ENCODE peak calls at places on chromosomes 11 and 22, in four cellular contexts. One of them, this sample, is unnamed.

GRCh38 chr11:120119121-120119520 is 18.8 kb downstream of the TRIM29 start:
- DNase-seq in HL-60: no peak
- DNase-seq in uterus: no peak
- DNase-seq in esophagus squamous epithelium: no peak
- DNase-seq in this sample: no peak

GRCh38 chr11:120197977-120198376 is 12.9 kb upstream of the OAF start:
- DNase-seq in esophagus squamous epithelium: no peak
- DNase-seq in uterus: no peak
- DNase-seq in HL-60: no peak
- DNase-seq in this sample: peak; percentile 26

GRCh38 chr11:46321757-46322156 is 25.5 kb upstream of the DGKZ start:
- DNase-seq in esophagus squamous epithelium: no peak
- DNase-seq in HL-60: peak; percentile 87
- DNase-seq in uterus: no peak
- DNase-seq in this sample: no peak

GRCh38 chr11:6604081-6604626 is 580 bp downstream of the ILK start:
- DNase-seq in esophagus squamous epithelium: no peak
- DNase-seq in HL-60: peak; percentile 68
- DNase-seq in uterus: no peak
- DNase-seq in this sample: peak; percentile 63

GRCh38 chr11:91979775-91980174 is 244.8 kb upstream of the FAT3 start:
- DNase-seq in uterus: no peak
- DNase-seq in HL-60: no peak
- DNase-seq in esophagus squamous epithelium: no peak
- DNase-seq in this sample: no peak

GRCh38 chr22:23828800-23829680 is 9.8 kb downstream of the DERL3 start:
- DNase-seq in uterus: no peak
- DNase-seq in esophagus squamous epithelium: no peak
- DNase-seq in HL-60: no peak
- DNase-seq in this sample: no peak

GRCh38 chr11:9662273-9662672 is 1.6 kb upstream of the SWAP70 start:
- DNase-seq in uterus: no peak
- DNase-seq in esophagus squamous epithelium: no peak
- DNase-seq in HL-60: peak; percentile 85
- DNase-seq in this sample: no peak

GRCh38 chr11:77071671-77072605 is 5.2 kb downstream of the CAPN5 start:
- DNase-seq in uterus: peak; percentile 13
- DNase-seq in esophagus squamous epithelium: no peak
- DNase-seq in HL-60: peak; percentile 71
- DNase-seq in this sample: no peak

DNA sequence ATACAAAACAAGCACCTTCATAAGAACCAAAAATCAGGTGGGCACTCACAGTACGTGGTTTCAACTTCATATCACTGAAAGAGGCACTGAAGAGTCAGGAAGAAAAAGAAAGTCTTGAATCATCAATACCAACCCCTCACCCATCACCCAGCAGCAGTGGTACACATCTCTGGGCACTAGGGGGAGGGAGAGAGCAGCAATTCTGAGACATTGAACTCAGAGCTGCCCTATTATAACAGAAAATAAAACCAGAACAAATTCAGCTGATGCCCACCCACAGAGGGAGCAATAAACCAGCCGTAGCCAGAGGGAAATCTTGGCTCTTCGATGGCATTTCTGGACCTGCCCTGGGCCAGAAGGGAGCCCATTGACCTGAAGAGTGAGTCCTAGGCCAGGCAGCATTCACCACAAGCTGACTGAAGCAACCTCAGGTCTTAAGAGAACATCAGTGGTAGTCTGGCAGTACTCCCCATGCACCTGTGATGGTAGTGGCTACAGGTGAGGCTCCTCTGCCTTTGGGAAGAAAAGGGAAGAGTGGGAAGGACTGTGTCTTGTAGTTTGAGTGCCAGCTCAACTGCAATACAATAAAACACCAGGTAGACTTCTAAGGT is 42.2 kb upstream of the FAM181B start:
- DNase-seq in HL-60: peak; percentile 31
- DNase-seq in uterus: no peak
- DNase-seq in esophagus squamous epithelium: no peak
- DNase-seq in this sample: peak; percentile 86
- H3K4me3 ChIP-seq in HL-60: no peak overlapping the region
- H3K4me3 ChIP-seq in uterus: no peak overlapping the region
- H3K4me3 ChIP-seq in esophagus squamous epithelium: no peak overlapping the region
- H3K4me3 ChIP-seq in this sample: no peak overlapping the region

DNA sequence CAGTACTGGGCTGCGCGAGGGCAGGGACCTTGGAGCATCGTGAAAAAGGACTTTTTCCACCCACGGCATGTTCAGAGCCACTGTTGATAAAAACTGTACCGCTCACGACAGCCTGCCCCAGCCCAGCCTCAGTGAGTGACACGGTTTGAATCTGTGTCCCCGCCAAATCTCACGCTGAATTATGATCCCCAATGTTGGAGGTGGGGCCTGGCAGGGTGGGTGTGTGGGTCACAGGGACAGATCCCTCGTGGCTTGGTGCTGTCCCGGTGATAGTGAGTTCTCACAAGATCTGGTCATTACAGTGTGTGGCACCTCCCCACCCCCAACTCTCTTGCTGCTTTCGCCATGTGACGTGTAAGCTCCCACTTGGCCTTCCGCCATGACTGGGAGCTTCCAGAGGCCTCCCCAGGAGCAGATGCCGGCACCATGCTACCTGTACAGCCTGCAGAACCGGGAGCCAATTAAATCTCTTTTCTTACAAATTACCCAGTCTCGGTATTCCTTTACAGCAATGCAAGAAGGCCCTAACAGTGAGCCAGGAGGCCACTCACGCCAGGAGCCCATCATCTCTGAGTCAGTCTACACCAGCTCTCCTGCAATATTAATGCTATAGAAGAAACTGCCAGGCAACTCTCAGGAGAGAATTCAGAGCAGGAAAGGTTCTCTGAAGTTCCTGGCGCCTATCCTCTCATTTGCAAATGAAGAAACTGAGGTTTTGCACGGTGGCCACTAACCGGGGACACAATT is 1.3 kb downstream of the TOLLIP start:
- DNase-seq in esophagus squamous epithelium: no peak
- DNase-seq in HL-60: no peak
- DNase-seq in uterus: peak; percentile 14
- DNase-seq in this sample: no peak
- H3K27ac ChIP-seq in esophagus squamous epithelium: peak overlapping the region; percentile 98
- H3K27ac ChIP-seq in HL-60: peak overlapping the region; percentile 56
- H3K27ac ChIP-seq in uterus: peak overlapping the region; percentile 92
- H3K27ac ChIP-seq in this sample: no peak overlapping the region

GRCh38 chr22:38202437-38203089 is 769 bp downstream of the MAFF start:
- DNase-seq in esophagus squamous epithelium: peak; percentile 31
- DNase-seq in HL-60: peak; percentile 35
- DNase-seq in uterus: peak; percentile 89
- DNase-seq in this sample: peak; percentile 56
- H3K4me3 ChIP-seq in esophagus squamous epithelium: peak overlapping the region; percentile 66
- H3K4me3 ChIP-seq in HL-60: peak overlapping the region; percentile 74
- H3K4me3 ChIP-seq in uterus: peak overlapping the region; percentile 80
- H3K4me3 ChIP-seq in this sample: peak overlapping the region; percentile 87

DNA sequence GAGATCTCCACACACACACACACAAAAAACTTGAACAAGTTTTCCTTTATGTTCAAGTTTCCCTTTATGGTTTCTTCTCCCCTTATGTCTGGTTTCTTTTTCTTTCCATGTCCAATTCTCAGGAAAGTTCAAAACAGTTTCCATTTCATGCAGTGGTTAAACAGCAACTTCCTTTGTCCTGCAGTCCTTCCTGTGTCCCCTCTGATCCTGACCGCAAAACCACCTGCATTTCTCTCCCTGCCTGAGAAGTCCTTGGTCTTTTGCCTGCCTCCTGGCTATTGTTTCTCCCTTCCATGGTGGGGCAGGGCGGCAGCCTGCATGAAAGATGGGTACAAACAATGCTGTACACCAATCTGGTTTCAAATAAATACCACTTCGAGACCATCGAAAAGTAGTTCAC is 58.3 kb upstream of the SORL1 start:
- DNase-seq in uterus: no peak
- DNase-seq in esophagus squamous epithelium: no peak
- DNase-seq in HL-60: peak; percentile 48
- DNase-seq in this sample: no peak
- H3K27ac ChIP-seq in uterus: no peak overlapping the region
- H3K27ac ChIP-seq in esophagus squamous epithelium: no peak overlapping the region
- H3K27ac ChIP-seq in HL-60: peak overlapping the region; percentile 15
- H3K27ac ChIP-seq in this sample: no peak overlapping the region

GRCh38 chr11:66022401-66023185 is 3.7 kb downstream of the CATSPER1 start:
- DNase-seq in uterus: peak; percentile 75
- DNase-seq in esophagus squamous epithelium: no peak
- DNase-seq in HL-60: peak; percentile 58
- DNase-seq in this sample: peak; percentile 86
- H3K4me3 ChIP-seq in uterus: no peak overlapping the region
- H3K4me3 ChIP-seq in esophagus squamous epithelium: peak overlapping the region; percentile 0
- H3K4me3 ChIP-seq in HL-60: peak overlapping the region; percentile 23
- H3K4me3 ChIP-seq in this sample: no peak overlapping the region

GRCh38 chr11:27375370-27375769 is 12.4 kb upstream of the CCDC34 start:
- DNase-seq in HL-60: no peak
- DNase-seq in uterus: no peak
- DNase-seq in esophagus squamous epithelium: no peak
- DNase-seq in this sample: no peak
- H3K27ac ChIP-seq in HL-60: no peak overlapping the region
- H3K27ac ChIP-seq in uterus: no peak overlapping the region
- H3K27ac ChIP-seq in esophagus squamous epithelium: no peak overlapping the region
- H3K27ac ChIP-seq in this sample: no peak overlapping the region

GRCh38 chr22:37804502-37804885 is 3.2 kb upstream of the GCAT start:
- DNase-seq in uterus: no peak
- DNase-seq in HL-60: no peak
- DNase-seq in esophagus squamous epithelium: no peak
- DNase-seq in this sample: no peak
- H3K4me3 ChIP-seq in uterus: peak overlapping the region; percentile 50
- H3K4me3 ChIP-seq in HL-60: peak overlapping the region; percentile 24
- H3K4me3 ChIP-seq in esophagus squamous epithelium: peak overlapping the region; percentile 65
- H3K4me3 ChIP-seq in this sample: peak overlapping the region; percentile 69

DNA sequence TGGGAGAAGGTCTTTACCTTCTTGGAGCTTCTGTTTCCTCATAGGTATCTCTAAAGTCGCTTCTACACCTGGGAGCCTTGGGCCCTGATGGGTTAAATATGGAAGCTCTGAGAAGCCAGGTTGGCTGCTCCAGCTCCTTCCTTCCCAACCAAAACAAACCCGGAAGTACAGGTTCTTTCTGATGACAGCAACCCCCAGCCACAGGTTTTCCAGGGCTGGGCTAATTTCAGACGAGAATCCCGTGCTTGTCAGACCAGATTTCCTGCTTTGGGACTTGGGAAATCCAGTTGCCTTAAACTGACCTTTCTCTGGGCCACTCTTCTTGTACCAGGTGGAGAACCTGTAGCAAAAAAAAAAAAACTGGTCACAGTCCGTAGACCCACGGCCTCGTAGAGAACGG is 51.9 kb downstream of the RBX1 start:
- DNase-seq in HL-60: no peak
- DNase-seq in uterus: no peak
- DNase-seq in esophagus squamous epithelium: no peak
- DNase-seq in this sample: no peak
- H3K27ac ChIP-seq in HL-60: no peak overlapping the region
- H3K27ac ChIP-seq in uterus: no peak overlapping the region
- H3K27ac ChIP-seq in esophagus squamous epithelium: peak overlapping the region; percentile 57
- H3K27ac ChIP-seq in this sample: no peak overlapping the region

DNA sequence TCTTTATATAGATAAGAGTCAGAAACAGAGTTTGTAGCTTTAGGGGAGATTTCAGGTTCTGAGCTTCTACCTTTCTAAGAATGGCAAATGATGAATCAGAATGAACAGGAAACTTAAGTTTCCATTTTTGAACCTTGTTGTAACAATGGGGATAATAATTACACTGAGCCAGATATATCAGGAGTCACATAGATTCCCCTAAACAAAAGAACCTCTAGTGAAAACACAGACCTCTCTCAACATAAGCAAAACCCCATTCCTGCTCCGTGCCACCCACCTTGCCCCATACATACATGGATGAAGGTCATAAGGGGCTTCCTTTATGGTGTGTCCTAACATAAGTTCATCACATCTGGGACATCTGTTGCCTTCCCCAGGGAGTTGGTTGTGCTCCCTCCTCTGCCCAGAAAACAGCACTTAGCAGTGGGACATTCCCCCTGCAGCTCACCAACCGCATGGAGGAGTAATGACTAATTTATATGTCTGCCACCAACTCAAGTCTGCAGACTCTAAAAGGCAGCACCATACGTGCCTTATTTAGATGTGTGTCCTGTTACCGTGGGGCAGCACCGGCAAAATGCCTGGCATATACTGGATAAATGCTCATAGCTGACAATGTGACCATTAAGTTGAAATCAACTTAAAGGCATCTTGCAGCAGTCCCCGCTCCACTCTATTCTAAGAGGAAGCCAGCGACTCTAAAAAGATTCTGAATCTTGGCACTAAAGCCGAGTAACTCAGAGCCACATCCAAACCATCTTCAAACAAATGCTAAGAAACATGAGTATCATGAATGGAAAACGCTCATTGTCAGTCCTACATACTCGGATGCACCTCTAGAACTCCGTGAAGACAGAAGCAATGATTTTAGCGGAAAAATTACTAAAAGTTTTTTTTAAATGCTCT is 7.9 kb downstream of the JAML start:
- DNase-seq in uterus: no peak
- DNase-seq in HL-60: no peak
- DNase-seq in esophagus squamous epithelium: no peak
- DNase-seq in this sample: no peak
- H3K4me3 ChIP-seq in uterus: no peak overlapping the region
- H3K4me3 ChIP-seq in HL-60: no peak overlapping the region
- H3K4me3 ChIP-seq in esophagus squamous epithelium: no peak overlapping the region
- H3K4me3 ChIP-seq in this sample: no peak overlapping the region

GRCh38 chr11:1870721-1871466 is 18.0 kb downstream of the LSP1 start:
- DNase-seq in HL-60: no peak
- DNase-seq in uterus: no peak
- DNase-seq in esophagus squamous epithelium: no peak
- DNase-seq in this sample: peak; percentile 91
- H3K27ac ChIP-seq in HL-60: no peak overlapping the region
- H3K27ac ChIP-seq in uterus: peak overlapping the region; percentile 77
- H3K27ac ChIP-seq in esophagus squamous epithelium: peak overlapping the region; percentile 91
- H3K27ac ChIP-seq in this sample: no peak overlapping the region